ENCODE peak calls at places on chromosomes 1 and 21, in five cellular contexts. One of them, this sample, is unnamed.

GRCh38 chr1:108590436-108590835 is 30.5 kb downstream of the EEIG2 start:
- DNase-seq in tibial artery: no peak
- DNase-seq in T-helper 17 cell: no peak
- DNase-seq in A172: peak; percentile 14
- DNase-seq in cerebellum: no peak
- DNase-seq in this sample: no peak

GRCh38 chr21:45413922-45414321 is 9.0 kb downstream of the COL18A1 start:
- DNase-seq in tibial artery: no peak
- DNase-seq in T-helper 17 cell: no peak
- DNase-seq in A172: no peak
- DNase-seq in cerebellum: no peak
- DNase-seq in this sample: peak; percentile 62

GRCh38 chr21:39062196-39062900 is 120.9 kb downstream of the PSMG1 start:
- DNase-seq in tibial artery: no peak
- DNase-seq in T-helper 17 cell: no peak
- DNase-seq in A172: no peak
- DNase-seq in cerebellum: no peak
- DNase-seq in this sample: peak; percentile 60

GRCh38 chr1:39076127-39076798 is 50.1 kb downstream of the NDUFS5 start:
- DNase-seq in tibial artery: peak; percentile 79
- DNase-seq in T-helper 17 cell: no peak
- DNase-seq in A172: peak; percentile 47
- DNase-seq in cerebellum: peak; percentile 34
- DNase-seq in this sample: peak; percentile 81

GRCh38 chr21:28932717-28933116 is 60.0 kb downstream of the LTN1 start:
- DNase-seq in tibial artery: no peak
- DNase-seq in T-helper 17 cell: no peak
- DNase-seq in A172: no peak
- DNase-seq in cerebellum: no peak
- DNase-seq in this sample: no peak

GRCh38 chr21:44723177-44724131 is 12.1 kb upstream of the TSPEAR start:
- DNase-seq in tibial artery: no peak
- DNase-seq in T-helper 17 cell: no peak
- DNase-seq in A172: no peak
- DNase-seq in cerebellum: no peak
- DNase-seq in this sample: no peak

GRCh38 chr1:8464377-8464776 is 146.5 kb downstream of the SLC45A1 start:
- DNase-seq in tibial artery: no peak
- DNase-seq in T-helper 17 cell: no peak
- DNase-seq in A172: no peak
- DNase-seq in cerebellum: no peak
- DNase-seq in this sample: no peak

GRCh38 chr1:226679303-226679702 is 59.8 kb downstream of the ITPKB start:
- DNase-seq in tibial artery: no peak
- DNase-seq in T-helper 17 cell: no peak
- DNase-seq in A172: no peak
- DNase-seq in cerebellum: no peak
- DNase-seq in this sample: no peak

GRCh38 chr1:237737448-237737847 is 153.3 kb downstream of the ZP4 start:
- DNase-seq in tibial artery: no peak
- DNase-seq in T-helper 17 cell: no peak
- DNase-seq in A172: no peak
- DNase-seq in cerebellum: no peak
- DNase-seq in this sample: no peak

GRCh38 chr1:113247805-113248204 is 142.5 kb upstream of the MAGI3 start:
- DNase-seq in tibial artery: no peak
- DNase-seq in T-helper 17 cell: no peak
- DNase-seq in A172: no peak
- DNase-seq in cerebellum: no peak
- DNase-seq in this sample: no peak

GRCh38 chr1:25765910-25766645 is 33.9 kb upstream of the SELENON start:
- DNase-seq in tibial artery: no peak
- DNase-seq in T-helper 17 cell: no peak
- DNase-seq in A172: no peak
- DNase-seq in cerebellum: peak; percentile 32
- DNase-seq in this sample: no peak

GRCh38 chr1:203486618-203487370 is 7.2 kb upstream of the OPTC start:
- DNase-seq in tibial artery: no peak
- DNase-seq in T-helper 17 cell: no peak
- DNase-seq in A172: no peak
- DNase-seq in cerebellum: no peak
- DNase-seq in this sample: no peak

GRCh38 chr1:93677729-93678128 is 3.9 kb downstream of the BCAR3 start:
- DNase-seq in tibial artery: no peak
- DNase-seq in T-helper 17 cell: no peak
- DNase-seq in A172: no peak
- DNase-seq in cerebellum: no peak
- DNase-seq in this sample: no peak

GRCh38 chr1:240401721-240402120 is 210.2 kb downstream of the GREM2 start:
- DNase-seq in tibial artery: no peak
- DNase-seq in T-helper 17 cell: no peak
- DNase-seq in A172: no peak
- DNase-seq in cerebellum: no peak
- DNase-seq in this sample: no peak

GRCh38 chr1:69524010-69524409 is 43.7 kb upstream of the LRRC7 start:
- DNase-seq in tibial artery: no peak
- DNase-seq in T-helper 17 cell: no peak
- DNase-seq in A172: no peak
- DNase-seq in cerebellum: no peak
- DNase-seq in this sample: no peak

GRCh38 chr1:86537928-86538695 is 8.8 kb upstream of the CLCA4 start:
- DNase-seq in tibial artery: no peak
- DNase-seq in T-helper 17 cell: no peak
- DNase-seq in A172: no peak
- DNase-seq in cerebellum: no peak
- DNase-seq in this sample: no peak

GRCh38 chr1:79472067-79472656 is 465.6 kb upstream of the ADGRL4 start:
- DNase-seq in tibial artery: no peak
- DNase-seq in T-helper 17 cell: no peak
- DNase-seq in A172: no peak
- DNase-seq in cerebellum: no peak
- DNase-seq in this sample: no peak

GRCh38 chr21:21003701-21004100 is 5.5 kb downstream of the NCAM2 start:
- DNase-seq in tibial artery: no peak
- DNase-seq in T-helper 17 cell: no peak
- DNase-seq in A172: peak; percentile 26
- DNase-seq in cerebellum: no peak
- DNase-seq in this sample: no peak

GRCh38 chr1:247456914-247457638 is 828 bp downstream of the OR2B11 start:
- DNase-seq in tibial artery: peak; percentile 29
- DNase-seq in T-helper 17 cell: no peak
- DNase-seq in A172: no peak
- DNase-seq in cerebellum: no peak
- DNase-seq in this sample: no peak

GRCh38 chr1:115404936-115405335 is 66.9 kb upstream of the NGF start:
- DNase-seq in tibial artery: no peak
- DNase-seq in T-helper 17 cell: no peak
- DNase-seq in A172: no peak
- DNase-seq in cerebellum: no peak
- DNase-seq in this sample: no peak

GRCh38 chr1:117565083-117565556 is 40.7 kb upstream of the TENT5C start:
- DNase-seq in tibial artery: no peak
- DNase-seq in T-helper 17 cell: no peak
- DNase-seq in A172: no peak
- DNase-seq in cerebellum: no peak
- DNase-seq in this sample: no peak

GRCh38 chr1:21865943-21866628 is 54.0 kb downstream of the LDLRAD2 start:
- DNase-seq in tibial artery: no peak
- DNase-seq in T-helper 17 cell: no peak
- DNase-seq in A172: no peak
- DNase-seq in cerebellum: no peak
- DNase-seq in this sample: no peak

GRCh38 chr1:160877221-160877620 is 7.8 kb downstream of the ITLN1 start:
- DNase-seq in tibial artery: no peak
- DNase-seq in T-helper 17 cell: no peak
- DNase-seq in A172: no peak
- DNase-seq in cerebellum: no peak
- DNase-seq in this sample: no peak

GRCh38 chr1:47023268-47024137 is at the start of gene CYP4X1:
- DNase-seq in tibial artery: no peak
- DNase-seq in T-helper 17 cell: no peak
- DNase-seq in A172: peak; percentile 11
- DNase-seq in cerebellum: peak; percentile 38
- DNase-seq in this sample: no peak

GRCh38 chr21:34928637-34929036 is 120.5 kb downstream of the RUNX1 start:
- DNase-seq in tibial artery: no peak
- DNase-seq in T-helper 17 cell: no peak
- DNase-seq in A172: no peak
- DNase-seq in cerebellum: no peak
- DNase-seq in this sample: no peak

GRCh38 chr1:183022202-183023145 is 746 bp upstream of the LAMC1 start:
- DNase-seq in tibial artery: peak; percentile 92
- DNase-seq in T-helper 17 cell: no peak
- DNase-seq in A172: peak; percentile 95
- DNase-seq in cerebellum: peak; percentile 77
- DNase-seq in this sample: peak; percentile 96

GRCh38 chr1:22573237-22573636 is 9.9 kb downstream of the EPHA8 start:
- DNase-seq in tibial artery: no peak
- DNase-seq in T-helper 17 cell: no peak
- DNase-seq in A172: no peak
- DNase-seq in cerebellum: no peak
- DNase-seq in this sample: no peak

GRCh38 chr1:163055531-163055930 is 13.6 kb upstream of the RGS4 start:
- DNase-seq in tibial artery: no peak
- DNase-seq in T-helper 17 cell: no peak
- DNase-seq in A172: no peak
- DNase-seq in cerebellum: no peak
- DNase-seq in this sample: no peak

GRCh38 chr1:58997637-58998036 is 213.8 kb upstream of the JUN start:
- DNase-seq in tibial artery: no peak
- DNase-seq in T-helper 17 cell: no peak
- DNase-seq in A172: no peak
- DNase-seq in cerebellum: no peak
- DNase-seq in this sample: no peak

GRCh38 chr1:219244864-219245263 is 71.2 kb downstream of the LYPLAL1 start:
- DNase-seq in tibial artery: no peak
- DNase-seq in T-helper 17 cell: no peak
- DNase-seq in A172: no peak
- DNase-seq in cerebellum: no peak
- DNase-seq in this sample: no peak

GRCh38 chr1:167715653-167716302 is 6.0 kb upstream of the MPZL1 start:
- DNase-seq in tibial artery: no peak
- DNase-seq in T-helper 17 cell: no peak
- DNase-seq in A172: no peak
- DNase-seq in cerebellum: no peak
- DNase-seq in this sample: no peak

GRCh38 chr1:201461783-201462441 is 7.1 kb downstream of the PHLDA3 start:
- DNase-seq in tibial artery: peak; percentile 96
- DNase-seq in T-helper 17 cell: no peak
- DNase-seq in A172: peak; percentile 98
- DNase-seq in cerebellum: no peak
- DNase-seq in this sample: peak; percentile 86

GRCh38 chr1:32893198-32894018 is 7.1 kb downstream of the HPCA start:
- DNase-seq in tibial artery: no peak
- DNase-seq in T-helper 17 cell: no peak
- DNase-seq in A172: no peak
- DNase-seq in cerebellum: peak; percentile 69
- DNase-seq in this sample: no peak

GRCh38 chr1:187157552-187157951 is 328.8 kb downstream of the PLA2G4A start:
- DNase-seq in tibial artery: no peak
- DNase-seq in T-helper 17 cell: no peak
- DNase-seq in A172: no peak
- DNase-seq in cerebellum: no peak
- DNase-seq in this sample: no peak

GRCh38 chr1:46447499-46448108 is 42.0 kb upstream of the DMBX1 start:
- DNase-seq in tibial artery: no peak
- DNase-seq in T-helper 17 cell: no peak
- DNase-seq in A172: no peak
- DNase-seq in cerebellum: no peak
- DNase-seq in this sample: no peak

GRCh38 chr1:211524521-211524920 is 32.6 kb upstream of the RD3 start:
- DNase-seq in tibial artery: no peak
- DNase-seq in T-helper 17 cell: no peak
- DNase-seq in A172: no peak
- DNase-seq in cerebellum: no peak
- DNase-seq in this sample: no peak